ENCODE peak calls at places on chromosomes 1 and 21, in four cellular contexts. A is IMR-90; L is lower lobe of right lung; U is naive thymus-derived CD4-positive, alpha-beta T cell. D is an unnamed sample. For H3K4me1, the result is how much of the 10 kb centered on the place peaks cover.

GRCh38 chr1:67711150-67711849 is 26.3 kb downstream of the GADD45A start:
- DNase-seq in A (no peak), L (no peak), U (no peak), D (no peak)

GRCh38 chr1:66302810-66303209 is 231.1 kb upstream of the SGIP1 start:
- DNase-seq in A (peak), L (no peak), U (peak), D (no peak)

GRCh38 chr1:47231314-47232186 is 475 bp downstream of the TAL1 start:
- DNase-seq in A (peak), L (no peak), U (peak), D (no peak)

GRCh38 chr1:38173157-38173831 is 126.7 kb upstream of the POU3F1 start:
- DNase-seq in A (no peak), L (no peak), U (no peak), D (no peak)

GRCh38 chr1:145804235-145805045 is 19.5 kb downstream of the RNF115 start:
- DNase-seq in A (no peak), L (no peak), U (no peak), D (no peak)

GRCh38 chr1:61561666-61562065 is 163.3 kb downstream of the TM2D1 start:
- DNase-seq in A (no peak), L (no peak), U (no peak), D (no peak)

GRCh38 chr1:227729881-227730629 is 5.0 kb downstream of the JMJD4 start:
- DNase-seq in A (peak), L (peak), U (peak), D (peak)

GRCh38 chr1:228777211-228777610 is 41.9 kb downstream of the RHOU start:
- DNase-seq in A (no peak), L (no peak), U (no peak), D (no peak)

GRCh38 chr1:51714374-51715019 is 97.6 kb downstream of the OSBPL9 start:
- DNase-seq in A (peak), L (no peak), U (no peak), D (no peak)

GRCh38 chr1:173191011-173191410 is 16.1 kb downstream of the TNFSF4 start:
- DNase-seq in A (no peak), L (no peak), U (no peak), D (no peak)

GRCh38 chr21:26843912-26844257 is 1.3 kb downstream of the ADAMTS1 start:
- DNase-seq in A (peak), L (no peak), U (no peak), D (peak)

GRCh38 chr1:23801338-23801748 is 789 bp upstream of the GALE start:
- DNase-seq in A (no peak), L (peak), U (no peak), D (no peak)

GRCh38 chr1:39609618-39610331 is 29.7 kb downstream of the HEYL start:
- DNase-seq in A (no peak), L (peak), U (peak), D (peak)

GRCh38 chr1:161486806-161487482 is 18.3 kb upstream of the FCGR2A start:
- DNase-seq in A (peak), L (no peak), U (peak), D (peak)

GRCh38 chr1:12745126-12745991 is 641 bp upstream of the CFAP107 start:
- DNase-seq in A (no peak), L (no peak), U (no peak), D (no peak)

GRCh38 chr21:29477941-29478340 is 179.2 kb downstream of the BACH1 start:
- DNase-seq in A (peak), L (no peak), U (no peak), D (peak)

GRCh38 chr1:201468501-201468843 is 516 bp downstream of the PHLDA3 start:
- DNase-seq in A (no peak), L (peak), U (no peak), D (peak)

GRCh38 chr1:119367332-119368124 is 1.1 kb upstream of the HAO2 start:
- DNase-seq in A (peak), L (no peak), U (no peak), D (peak)

GRCh38 chr1:206814716-206815341 is 42.5 kb upstream of the IL10 start:
- DNase-seq in A (peak), L (no peak), U (no peak), D (no peak)

GRCh38 chr1:30120268-30121000 is 603.0 kb downstream of the MATN1 start:
- DNase-seq in A (no peak), L (no peak), U (no peak), D (no peak)

GRCh38 chr21:15826147-15826780 is 96.5 kb downstream of the USP25 start:
- DNase-seq in A (peak), L (no peak), U (peak), D (no peak)

GRCh38 chr1:155084722-155085503 is 6.3 kb downstream of the EFNA3 start:
- DNase-seq in A (peak), L (peak), U (peak), D (peak)
- H3K4me1 ChIP-seq in A (under half), L (half or more), U (half or more), D (under half)

GRCh38 chr1:184764483-184764882 is 9.8 kb upstream of the EDEM3 start:
- DNase-seq in A (no peak), L (no peak), U (no peak), D (no peak)
- H3K27ac ChIP-seq in A (no peak), L (no peak), U (no peak), D (no peak)

GRCh38 chr1:114755006-114755936 is 2.5 kb downstream of the CSDE1 start:
- DNase-seq in A (peak), L (no peak), U (no peak), D (no peak)
- H3K4me1 ChIP-seq in A (under half), L (half or more), U (half or more), D (under half)

GRCh38 chr1:187622545-187622944 is 793.8 kb downstream of the PLA2G4A start:
- DNase-seq in A (no peak), L (no peak), U (no peak), D (no peak)
- H3K27ac ChIP-seq in A (no peak), L (no peak), U (no peak), D (no peak)

GRCh38 chr1:63828322-63829044 is 54.7 kb downstream of the ROR1 start:
- DNase-seq in A (no peak), L (no peak), U (no peak), D (no peak)

GRCh38 chr1:63825111-63825510 is 51.3 kb downstream of the ROR1 start:
- DNase-seq in A (no peak), L (no peak), U (no peak), D (no peak)

GRCh38 chr1:63829349-63830327 is 55.8 kb downstream of the ROR1 start:
- DNase-seq in A (no peak), L (no peak), U (no peak), D (no peak)

GRCh38 chr1:63824386-63824898 is 50.6 kb downstream of the ROR1 start:
- DNase-seq in A (peak), L (no peak), U (no peak), D (no peak)

GRCh38 chr1:63827411-63828321 is 53.8 kb downstream of the ROR1 start:
- DNase-seq in A (peak), L (no peak), U (no peak), D (peak)
- H3K4me1 ChIP-seq in A (under half), L (under half), U (under half), D (under half)

GRCh38 chr1:207823531-207823879 is 71.7 kb downstream of the CD46 start:
- DNase-seq in A (no peak), L (no peak), U (no peak), D (no peak)
- H3K27ac ChIP-seq in A (peak), L (peak), U (peak), D (no peak)

DNA sequence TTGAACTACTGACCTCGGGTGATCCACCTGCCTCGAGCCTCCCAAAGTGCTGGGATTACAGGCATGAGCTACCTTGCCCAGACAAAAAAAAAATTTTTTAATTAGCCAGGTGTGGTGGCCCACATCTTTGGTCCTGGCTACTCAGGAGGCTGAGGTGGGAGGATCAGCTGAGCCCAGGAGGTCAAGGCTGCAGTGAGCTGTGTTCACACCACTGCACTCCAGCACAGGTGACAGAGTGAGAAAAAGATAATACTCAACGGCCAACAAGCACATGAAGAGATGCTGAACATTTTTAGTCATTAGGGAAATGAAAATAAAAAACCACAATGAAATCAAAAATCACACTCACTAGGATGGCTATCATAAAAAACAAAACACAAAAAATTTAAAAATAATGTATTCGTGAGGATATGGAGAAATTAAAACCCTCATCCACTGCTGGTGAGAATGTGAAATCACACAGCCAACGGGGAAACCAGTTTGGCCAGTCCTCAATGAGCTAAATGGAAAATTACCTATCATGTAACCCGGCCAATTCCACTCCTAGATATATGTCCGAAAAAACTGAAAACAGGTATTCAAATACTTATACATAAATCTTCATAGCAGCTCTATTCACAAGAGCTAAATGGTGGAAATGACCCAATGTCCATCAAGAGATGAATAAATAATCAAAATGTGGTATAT is 41.2 kb downstream of the ENAH start:
- DNase-seq in A (no peak), L (no peak), U (no peak), D (no peak)
- H3K4me1 ChIP-seq in A (under half), L (under half), U (under half), D (under half)

GRCh38 chr1:74197657-74198552 is at the start of the genes FPGT and LRRIQ3:
- DNase-seq in A (peak), L (peak), U (peak), D (peak)

GRCh38 chr1:74193908-74194307 is 4.1 kb downstream of the LRRIQ3 start:
- DNase-seq in A (peak), L (no peak), U (no peak), D (no peak)

GRCh38 chr1:74195339-74195738 is 2.6 kb downstream of the LRRIQ3 start:
- DNase-seq in A (no peak), L (no peak), U (no peak), D (no peak)

GRCh38 chr1:74199504-74199903 is 1.5 kb downstream of the FPGT start:
- DNase-seq in A (no peak), L (no peak), U (no peak), D (no peak)

GRCh38 chr1:74197255-74197654 is 721 bp downstream of the LRRIQ3 start:
- DNase-seq in A (no peak), L (no peak), U (peak), D (no peak)
- H3K27ac ChIP-seq in A (no peak), L (peak), U (peak), D (peak)

GRCh38 chr1:223732993-223733798 is 20.9 kb downstream of the CAPN2 start:
- DNase-seq in A (peak), L (no peak), U (no peak), D (no peak)

GRCh38 chr1:223730471-223730870 is 18.1 kb downstream of the CAPN2 start:
- DNase-seq in A (no peak), L (no peak), U (no peak), D (no peak)

GRCh38 chr1:223737342-223737741 is 25.0 kb downstream of the CAPN2 start:
- DNase-seq in A (no peak), L (no peak), U (no peak), D (peak)

GRCh38 chr1:223731076-223731770 is 18.9 kb downstream of the CAPN2 start:
- DNase-seq in A (peak), L (peak), U (no peak), D (no peak)

DNA sequence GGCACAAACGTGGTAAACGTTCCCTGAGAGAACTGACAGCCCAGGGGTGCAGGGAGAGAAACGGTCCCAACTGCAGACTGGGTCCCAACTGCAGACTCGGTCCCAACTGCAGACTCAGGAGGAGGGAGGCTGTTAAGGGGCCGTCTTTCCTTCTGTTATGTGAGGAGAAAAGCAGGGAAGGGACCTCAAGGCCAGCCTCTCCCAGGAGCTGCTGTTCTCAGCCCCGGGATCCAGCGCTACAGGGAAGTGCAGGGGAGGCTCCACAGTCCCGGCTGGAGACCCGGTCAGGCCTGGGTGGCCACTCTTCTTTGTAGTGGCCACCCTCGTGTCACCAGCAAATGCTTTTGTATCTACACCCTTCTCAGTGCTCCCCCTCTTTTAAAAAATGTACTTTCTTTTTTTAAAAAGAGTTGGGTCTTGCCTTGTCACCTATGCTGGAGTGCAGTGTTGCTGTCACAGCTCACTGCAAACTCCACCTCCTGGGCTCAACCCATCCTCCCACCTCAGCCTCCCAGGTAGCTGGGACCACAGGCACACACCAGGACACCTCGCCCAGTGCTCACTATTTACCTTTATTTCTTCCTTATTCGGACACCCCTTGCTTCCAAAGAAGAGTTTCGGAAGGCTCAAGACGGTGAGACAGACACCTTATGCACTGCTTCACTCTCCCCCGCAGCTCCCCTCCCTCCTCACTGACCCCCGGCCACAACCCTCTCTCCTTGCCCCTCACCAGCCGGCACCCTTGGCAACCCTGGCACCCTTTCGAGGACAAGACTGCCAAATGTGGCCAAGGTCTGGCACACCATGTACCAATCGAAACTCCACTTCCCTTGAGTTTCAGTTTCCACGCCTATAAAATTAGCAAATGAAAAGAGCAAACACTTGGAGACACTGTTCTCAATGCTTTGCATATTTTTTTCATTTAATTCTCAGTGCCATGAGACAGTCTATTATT is 21.8 kb downstream of the CAPN2 start:
- DNase-seq in A (no peak), L (peak), U (no peak), D (no peak)
- H3K4me1 ChIP-seq in A (under half), L (half or more), U (under half), D (under half)

DNA sequence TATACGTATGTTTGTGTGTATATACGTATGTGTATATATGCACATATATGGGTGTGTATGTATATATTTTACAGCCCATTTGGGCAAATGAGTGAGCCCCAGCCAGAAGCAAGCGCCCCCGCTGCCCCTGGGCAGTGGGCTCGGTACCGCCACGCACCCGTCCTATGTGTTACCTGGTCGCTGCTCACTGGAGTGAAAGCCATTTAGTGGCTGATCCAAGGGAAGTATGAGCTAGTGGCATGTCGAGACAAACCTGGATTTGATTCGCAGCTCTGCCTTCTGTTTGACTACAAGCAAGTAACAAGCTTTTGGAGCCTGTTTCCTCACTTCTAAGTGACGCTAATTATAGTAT is 35.8 kb upstream of the JAK1 start:
- DNase-seq in A (no peak), L (no peak), U (no peak), D (no peak)
- H3K27ac ChIP-seq in A (peak), L (peak), U (peak), D (no peak)

D was measured in SJSA1.